ENCODE peak calls at places on chromosomes 7 and 10, in nine cellular contexts. Q is A549; W is heart right ventricle; A is CD8-positive, alpha-beta T cell; D is kidney epithelial cell; N is fibroblast of lung; B is GM12865; I is breast epithelium; K is ascending aorta. P is an unnamed sample.

GRCh38 chr10:79292026-79292425 is 55.2 kb upstream of the PPIF start:
- DNase-seq in I (no peak), B (no peak), N (no peak), K (no peak), D (no peak), W (no peak), A (no peak), Q (no peak), P (no peak)

GRCh38 chr10:124975977-124976514 is 34.1 kb downstream of the ZRANB1 start:
- DNase-seq in K (no peak), B (peak), W (no peak), Q (no peak), A (no peak), D (peak), I (no peak), N (peak), P (no peak)

GRCh38 chr10:93095225-93095624 is 21.5 kb downstream of the CYP26A1 start:
- DNase-seq in Q (no peak), B (no peak), K (no peak), D (no peak), A (no peak), I (no peak), N (no peak), W (no peak), P (no peak)

GRCh38 chr7:39386718-39387117 is 179.5 kb upstream of the YAE1 start:
- DNase-seq in B (no peak), Q (no peak), D (no peak), A (no peak), I (no peak), W (no peak), K (no peak), N (no peak), P (no peak)

GRCh38 chr7:28434510-28434909 is 22.2 kb downstream of the CREB5 start:
- DNase-seq in A (no peak), B (no peak), Q (no peak), K (no peak), W (no peak), N (no peak), D (no peak), I (no peak), P (no peak)

GRCh38 chr7:1748774-1749173 is 78.7 kb downstream of the ELFN1 start:
- DNase-seq in I (no peak), K (no peak), D (no peak), Q (no peak), A (no peak), N (no peak), B (no peak), W (no peak), P (no peak)

GRCh38 chr10:96235326-96236089 is 35.9 kb downstream of the BLNK start:
- DNase-seq in N (no peak), Q (no peak), A (no peak), K (no peak), I (no peak), W (no peak), D (no peak), B (no peak), P (no peak)

GRCh38 chr7:2806571-2806970 is 37.5 kb downstream of the GNA12 start:
- DNase-seq in A (no peak), Q (no peak), D (no peak), I (no peak), K (no peak), N (no peak), W (no peak), B (no peak), P (no peak)

GRCh38 chr10:84008878-84009277 is 130.4 kb upstream of the GHITM start:
- DNase-seq in I (no peak), Q (peak), N (no peak), B (peak), A (peak), K (no peak), D (no peak), W (peak), P (no peak)

GRCh38 chr7:148262721-148263229 is 327.8 kb upstream of the C7orf33 start:
- DNase-seq in W (peak), I (peak), K (no peak), Q (peak), B (peak), A (peak), N (peak), D (no peak), P (no peak)

GRCh38 chr7:47536705-47537611 is 45.0 kb downstream of the TNS3 start:
- DNase-seq in W (peak), K (peak), B (no peak), A (no peak), D (no peak), I (peak), Q (no peak), N (peak), P (no peak)

GRCh38 chr7:43646603-43647313 is 63.9 kb downstream of the STK17A start:
- DNase-seq in A (no peak), N (peak), Q (no peak), B (peak), W (no peak), I (no peak), D (no peak), K (no peak), P (no peak)

GRCh38 chr7:80088705-80089104 is 45.9 kb upstream of the GNAI1 start:
- DNase-seq in D (no peak), W (no peak), K (no peak), B (no peak), N (peak), I (no peak), Q (no peak), A (no peak), P (no peak)

GRCh38 chr10:451021-451471 is 238.4 kb downstream of the DIP2C start:
- DNase-seq in B (peak), I (no peak), D (no peak), Q (no peak), A (peak), N (peak), K (no peak), W (no peak), P (no peak)

GRCh38 chr7:80890839-80891544 is 27.9 kb downstream of the SEMA3C start:
- DNase-seq in N (no peak), D (no peak), I (no peak), W (no peak), B (no peak), A (no peak), K (no peak), Q (no peak), P (no peak)

GRCh38 chr10:25049966-25050365 is 33.6 kb downstream of the THNSL1 start:
- DNase-seq in W (no peak), D (no peak), N (peak), I (no peak), Q (no peak), K (no peak), B (no peak), A (no peak), P (no peak)

GRCh38 chr10:34528320-34528719 is 286.8 kb downstream of the PARD3 start:
- DNase-seq in Q (peak), B (no peak), K (no peak), D (peak), N (peak), W (no peak), A (no peak), I (no peak), P (peak)

GRCh38 chr10:120365872-120366271 is 91.2 kb upstream of the PLPP4 start:
- DNase-seq in D (peak), N (peak), W (no peak), I (no peak), Q (no peak), A (no peak), K (no peak), B (no peak), P (peak)

GRCh38 chr10:132545659-132546367 is 8.2 kb downstream of the INPP5A start:
- DNase-seq in Q (no peak), B (no peak), D (no peak), K (no peak), N (no peak), W (no peak), I (no peak), A (no peak), P (no peak)

GRCh38 chr7:30752979-30753378 is 1.0 kb downstream of the INMT start:
- DNase-seq in B (no peak), I (peak), W (peak), A (no peak), N (peak), D (no peak), Q (no peak), K (no peak), P (no peak)

GRCh38 chr10:17847586-17848296 is 38.6 kb downstream of the MRC1 start:
- DNase-seq in A (no peak), N (peak), Q (no peak), D (no peak), B (no peak), I (no peak), K (no peak), W (no peak), P (no peak)

GRCh38 chr7:155893176-155893575 is 80.9 kb upstream of the SHH start:
- DNase-seq in I (no peak), N (no peak), D (no peak), W (no peak), A (no peak), Q (no peak), K (no peak), B (no peak), P (no peak)

GRCh38 chr10:88810196-88810961 is 7.8 kb downstream of the LIPM start:
- DNase-seq in D (peak), B (peak), Q (peak), A (peak), I (no peak), K (no peak), W (no peak), N (peak), P (no peak)

GRCh38 chr7:70608229-70608628 is 523.7 kb upstream of the GALNT17 start:
- DNase-seq in W (no peak), B (no peak), Q (no peak), I (no peak), A (no peak), K (no peak), N (no peak), D (no peak), P (no peak)

GRCh38 chr10:127977368-127978009 is 70.6 kb downstream of the PTPRE start:
- DNase-seq in Q (peak), I (no peak), A (no peak), W (peak), B (no peak), K (peak), N (peak), D (peak), P (peak)

GRCh38 chr7:29865526-29865925 is 59.2 kb downstream of the WIPF3 start:
- DNase-seq in K (no peak), Q (peak), N (peak), I (no peak), W (no peak), A (no peak), B (no peak), D (peak), P (peak)

GRCh38 chr7:77426521-77427051 is 10.4 kb upstream of the GSAP start:
- DNase-seq in I (no peak), W (no peak), D (no peak), Q (no peak), K (no peak), A (no peak), B (no peak), N (peak), P (no peak)
- H3K4me3 ChIP-seq in I (no peak), W (no peak), D (no peak), Q (peak), K (no peak), A (no peak), B (no peak), N (no peak), P (no peak)

GRCh38 chr10:129332476-129332875 is 134.6 kb upstream of the MGMT start:
- DNase-seq in Q (peak), D (no peak), K (no peak), B (peak), W (no peak), I (no peak), N (no peak), A (peak), P (no peak)
- TF ChIP-seq CTCF in Q (no peak), D (peak), K (no peak), B (peak), W (peak), I (no peak), N (peak), A (peak), P (peak)

GRCh38 chr7:92588561-92588960 is 1.6 kb downstream of the FAM133B start:
- DNase-seq in K (no peak), I (no peak), N (no peak), Q (peak), D (no peak), B (no peak), W (no peak), A (no peak), P (no peak)
- H3K4me3 ChIP-seq in K (peak), I (peak), N (peak), Q (peak), D (peak), B (peak), W (peak), A (peak), P (peak)

GRCh38 chr10:26534384-26534783 is 96.2 kb downstream of the APBB1IP start:
- DNase-seq in N (no peak), A (no peak), I (no peak), B (no peak), D (no peak), W (no peak), Q (peak), K (no peak), P (no peak)
- TF ChIP-seq CTCF in N (no peak), A (no peak), I (no peak), B (no peak), D (peak), W (peak), Q (peak), K (no peak), P (peak)

GRCh38 chr7:21568762-21569161 is 25.9 kb downstream of the DNAH11 start:
- DNase-seq in I (no peak), W (no peak), N (no peak), Q (peak), D (no peak), K (no peak), A (no peak), B (peak), P (no peak)

GRCh38 chr7:21572914-21573313 is 30.1 kb downstream of the DNAH11 start:
- DNase-seq in A (no peak), W (no peak), I (no peak), K (no peak), N (no peak), B (no peak), Q (no peak), D (no peak), P (no peak)

DNA sequence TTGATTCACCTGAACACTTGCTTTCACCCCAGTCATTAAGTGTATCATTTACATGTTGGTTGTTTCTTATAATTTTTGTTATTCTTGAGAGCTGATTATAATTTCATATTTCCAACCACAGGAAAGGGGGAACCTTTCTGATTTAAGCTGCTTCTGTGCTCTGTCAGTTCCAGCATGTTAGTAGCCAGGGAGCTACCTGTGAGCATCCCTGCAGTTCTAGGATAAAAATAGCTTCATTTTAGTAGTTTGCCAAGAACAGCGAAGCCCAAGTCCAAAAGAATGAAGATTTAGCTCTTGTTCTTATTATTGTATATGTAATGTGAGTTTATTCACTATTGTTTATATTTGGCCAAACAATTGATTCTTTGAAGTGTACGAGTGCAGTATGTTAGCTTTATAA is 29.5 kb downstream of the DNAH11 start:
- DNase-seq in Q (no peak), D (no peak), I (no peak), N (no peak), W (no peak), B (no peak), A (no peak), K (no peak), P (no peak)
- H3K4me3 ChIP-seq in Q (no peak), D (no peak), I (no peak), N (no peak), W (no peak), B (no peak), A (no peak), K (no peak), P (no peak)

P was measured in epithelial cell of proximal tubule.